ENCODE peak calls at places on chromosomes 13 and 19, in seven cellular contexts. G, K, V, S, E, T and M are unnamed samples.
A peak's percentile ranks its signal among the peaks of the same experiment; 100 is the strongest.

GRCh38 chr13:36447501-36447900 is 15.2 kb downstream of the CCNA1 start:
- DNase-seq in V (no peak), K (peak; percentile 13), S (no peak), E (no peak), T (no peak), G (no peak), M (no peak)

GRCh38 chr13:45224181-45224580 is 23.3 kb upstream of the KCTD4 start:
- DNase-seq in T (no peak), V (no peak), G (no peak), K (no peak), S (no peak), E (no peak), M (no peak)

GRCh38 chr13:45195421-45195820 is 5.4 kb downstream of the KCTD4 start:
- DNase-seq in V (no peak), G (no peak), T (no peak), E (no peak), K (no peak), S (no peak), M (no peak)

GRCh38 chr19:43470288-43470687 is 4.9 kb upstream of the LYPD3 start:
- DNase-seq in V (no peak), E (no peak), T (no peak), G (peak; percentile 67), K (no peak), S (peak; percentile 53), M (no peak)

GRCh38 chr13:28094311-28094710 is 6.1 kb downstream of the FLT3 start:
- DNase-seq in G (no peak), V (no peak), S (no peak), E (no peak), T (no peak), K (no peak), M (no peak)

GRCh38 chr13:90622547-90622946 is 724.9 kb upstream of the MIR17HG start:
- DNase-seq in K (no peak), G (no peak), V (no peak), S (no peak), T (no peak), E (no peak), M (no peak)

GRCh38 chr19:38898788-38899446 is 501 bp downstream of the SIRT2 start:
- DNase-seq in G (no peak), V (no peak), K (peak; percentile 47), S (no peak), T (no peak), E (no peak), M (no peak)

GRCh38 chr13:41811588-41812021 is 149.3 kb downstream of the VWA8 start:
- DNase-seq in S (no peak), E (no peak), G (no peak), K (no peak), V (no peak), T (no peak), M (no peak)

GRCh38 chr19:4970558-4971423 is 1.9 kb downstream of the KDM4B start:
- DNase-seq in E (peak; percentile 53), T (no peak), S (no peak), V (no peak), K (no peak), G (no peak), M (no peak)

GRCh38 chr19:13842294-13843103 is 34.4 kb upstream of the NANOS3 start:
- DNase-seq in S (peak; percentile 83), E (peak; percentile 91), G (peak; percentile 82), V (peak; percentile 59), T (no peak), K (peak; percentile 64), M (peak; percentile 56)

GRCh38 chr19:42519108-42519507 is 9.2 kb downstream of the CEACAM1 start:
- DNase-seq in T (no peak), K (no peak), S (no peak), E (no peak), V (no peak), G (no peak), M (no peak)

GRCh38 chr19:8515317-8515716 is 1.4 kb upstream of the ZNF414 start:
- DNase-seq in K (no peak), E (no peak), G (peak; percentile 43), V (no peak), T (no peak), S (peak; percentile 55), M (no peak)

GRCh38 chr19:29665826-29666633 is 769 bp downstream of the PLEKHF1 start:
- DNase-seq in K (no peak), E (peak; percentile 76), V (peak; percentile 64), S (no peak), G (no peak), T (no peak), M (peak; percentile 86)

GRCh38 chr19:10784257-10784656 is 51.8 kb downstream of the TMED1 start:
- DNase-seq in K (peak; percentile 61), G (no peak), S (no peak), T (no peak), V (no peak), E (peak; percentile 43), M (no peak)

GRCh38 chr13:75762066-75762937 is 126.2 kb downstream of the LMO7 start:
- DNase-seq in V (no peak), S (peak; percentile 37), T (no peak), G (peak; percentile 4), E (no peak), K (no peak), M (no peak)

GRCh38 chr19:6417713-6418561 is 6.7 kb downstream of the KHSRP start:
- DNase-seq in K (peak; percentile 60), E (no peak), S (no peak), G (no peak), T (no peak), V (peak; percentile 36), M (no peak)

GRCh38 chr19:52170863-52171320 is 529 bp downstream of the ZNF836 start:
- DNase-seq in V (peak; percentile 32), K (no peak), G (peak; percentile 4), T (no peak), S (peak; percentile 14), E (peak; percentile 20), M (peak; percentile 46)

GRCh38 chr19:306151-306900 is 15.1 kb upstream of the PLPP2 start:
- DNase-seq in G (no peak), E (no peak), V (no peak), K (no peak), T (no peak), S (no peak), M (no peak)

GRCh38 chr13:101579291-101579802 is 126.9 kb downstream of the ITGBL1 start:
- DNase-seq in T (peak; percentile 37), G (no peak), S (no peak), E (no peak), V (no peak), K (peak; percentile 71), M (no peak)